ENCODE peak calls at places on chromosomes 12 and 14, in six cellular contexts. E is B cell; D is GM12891; J is H9; R is mesothelial cell of epicardium; H is stimulated activated CD8-positive, alpha-beta memory T cell treated with anti-CD3 and anti-CD28 coated beads, Interleukin-7, amount 100 ng/mL, for 4 hours. X is an unnamed sample.

GRCh38 chr12:80912906-80913769 is 24.6 kb downstream of the LIN7A start:
- DNase-seq in E (no peak), D (no peak), J (no peak), R (no peak), H (no peak), X (no peak)

GRCh38 chr14:35402323-35403084 is 2.0 kb downstream of the NFKBIA start:
- DNase-seq in E (no peak), D (no peak), J (no peak), R (no peak), H (no peak), X (peak)

GRCh38 chr12:122871851-122872785 is 23.8 kb downstream of the VPS37B start:
- DNase-seq in E (peak), D (no peak), J (peak), R (no peak), H (peak), X (peak)

GRCh38 chr14:102353126-102353619 is 9.5 kb downstream of the CINP start:
- DNase-seq in E (no peak), D (no peak), J (no peak), R (no peak), H (no peak), X (no peak)

GRCh38 chr12:70659077-70659606 is 21.9 kb upstream of the PTPRB start:
- DNase-seq in E (no peak), D (no peak), J (no peak), R (no peak), H (no peak), X (no peak)

GRCh38 chr14:81305743-81306142 is 85.0 kb upstream of the GTF2A1 start:
- DNase-seq in E (no peak), D (no peak), J (no peak), R (no peak), H (no peak), X (no peak)

GRCh38 chr12:79844693-79845092 is 90.2 kb downstream of the PPP1R12A start:
- DNase-seq in E (no peak), D (no peak), J (peak), R (no peak), H (no peak), X (no peak)

GRCh38 chr12:107359382-107359781 is 266.0 kb upstream of the CRY1 start:
- DNase-seq in E (no peak), D (no peak), J (no peak), R (no peak), H (no peak), X (no peak)

GRCh38 chr12:95834572-95834971 is 24.2 kb upstream of the SNRPF start:
- DNase-seq in E (no peak), D (no peak), J (no peak), R (no peak), H (no peak), X (no peak)

GRCh38 chr14:80629606-80630005 is 311.9 kb downstream of the CEP128 start:
- DNase-seq in E (no peak), D (no peak), J (no peak), R (no peak), H (no peak), X (no peak)

GRCh38 chr12:98297557-98297956 is 217.8 kb upstream of the TMPO start:
- DNase-seq in E (no peak), D (no peak), J (no peak), R (no peak), H (no peak), X (no peak)

GRCh38 chr12:104526320-104526719 is 69.6 kb downstream of the CHST11 start:
- DNase-seq in E (no peak), D (no peak), J (peak), R (no peak), H (no peak), X (no peak)

GRCh38 chr14:55356913-55357312 is 54.7 kb downstream of the ATG14 start:
- DNase-seq in E (no peak), D (no peak), J (no peak), R (no peak), H (no peak), X (no peak)

GRCh38 chr14:69055125-69055524 is 76.0 kb upstream of the ACTN1 start:
- DNase-seq in E (no peak), D (no peak), J (no peak), R (no peak), H (no peak), X (no peak)

GRCh38 chr12:132279184-132279889 is 50.1 kb downstream of the GALNT9 start:
- DNase-seq in E (no peak), D (no peak), J (peak), R (no peak), H (no peak), X (no peak)

GRCh38 chr12:113306382-113306781 is 28.5 kb downstream of the SLC8B1 start:
- DNase-seq in E (no peak), D (no peak), J (no peak), R (no peak), H (no peak), X (no peak)

GRCh38 chr12:28550757-28551381 is 360.6 kb downstream of the CCDC91 start:
- DNase-seq in E (no peak), D (no peak), J (no peak), R (no peak), H (no peak), X (no peak)